ENCODE peak calls at places on chromosomes 3 and 15, in nine cellular contexts. One of them, this sample, is unnamed. For H3K9me3, the result is how much of the 10 kb centered on the place peaks cover.

GRCh38 chr3:53346514-53346913 is 829 bp downstream of the DCP1A start:
- DNase-seq in CD4-positive, CD25-positive, alpha-beta regulatory T cell: no peak
- DNase-seq in heart left ventricle: no peak
- DNase-seq in right cardiac atrium: no peak
- DNase-seq in heart right ventricle: no peak
- DNase-seq in left lung: no peak
- DNase-seq in A549: peak
- DNase-seq in left ventricle myocardium inferior: no peak
- DNase-seq in naive thymus-derived CD4-positive, alpha-beta T cell: no peak
- DNase-seq in this sample: no peak

GRCh38 chr3:194833511-194833910 is 147.8 kb downstream of the FAM43A start:
- DNase-seq in CD4-positive, CD25-positive, alpha-beta regulatory T cell: no peak
- DNase-seq in heart left ventricle: no peak
- DNase-seq in right cardiac atrium: no peak
- DNase-seq in heart right ventricle: no peak
- DNase-seq in left lung: no peak
- DNase-seq in A549: no peak
- DNase-seq in left ventricle myocardium inferior: no peak
- DNase-seq in naive thymus-derived CD4-positive, alpha-beta T cell: no peak
- DNase-seq in this sample: no peak

GRCh38 chr3:13886593-13887129 is 6.8 kb upstream of the WNT7A start:
- DNase-seq in CD4-positive, CD25-positive, alpha-beta regulatory T cell: no peak
- DNase-seq in heart left ventricle: no peak
- DNase-seq in right cardiac atrium: no peak
- DNase-seq in heart right ventricle: no peak
- DNase-seq in left lung: no peak
- DNase-seq in A549: no peak
- DNase-seq in left ventricle myocardium inferior: no peak
- DNase-seq in naive thymus-derived CD4-positive, alpha-beta T cell: no peak
- DNase-seq in this sample: no peak

GRCh38 chr15:60003243-60004018 is 680 bp upstream of the FOXB1 start:
- DNase-seq in CD4-positive, CD25-positive, alpha-beta regulatory T cell: no peak
- DNase-seq in heart left ventricle: no peak
- DNase-seq in right cardiac atrium: no peak
- DNase-seq in heart right ventricle: no peak
- DNase-seq in left lung: no peak
- DNase-seq in A549: no peak
- DNase-seq in left ventricle myocardium inferior: no peak
- DNase-seq in naive thymus-derived CD4-positive, alpha-beta T cell: peak
- DNase-seq in this sample: no peak

GRCh38 chr3:121491683-121492082 is 54.1 kb downstream of the POLQ start:
- DNase-seq in CD4-positive, CD25-positive, alpha-beta regulatory T cell: no peak
- DNase-seq in heart left ventricle: no peak
- DNase-seq in right cardiac atrium: no peak
- DNase-seq in heart right ventricle: no peak
- DNase-seq in left lung: no peak
- DNase-seq in A549: no peak
- DNase-seq in left ventricle myocardium inferior: no peak
- DNase-seq in naive thymus-derived CD4-positive, alpha-beta T cell: no peak
- DNase-seq in this sample: no peak

GRCh38 chr15:85408270-85408746 is 27.9 kb downstream of the AKAP13 start:
- DNase-seq in CD4-positive, CD25-positive, alpha-beta regulatory T cell: no peak
- DNase-seq in heart left ventricle: no peak
- DNase-seq in right cardiac atrium: no peak
- DNase-seq in heart right ventricle: no peak
- DNase-seq in left lung: no peak
- DNase-seq in A549: no peak
- DNase-seq in left ventricle myocardium inferior: no peak
- DNase-seq in naive thymus-derived CD4-positive, alpha-beta T cell: no peak
- DNase-seq in this sample: no peak

GRCh38 chr15:65650312-65651041 is 28.7 kb downstream of the SLC24A1 start:
- DNase-seq in CD4-positive, CD25-positive, alpha-beta regulatory T cell: no peak
- DNase-seq in heart left ventricle: no peak
- DNase-seq in right cardiac atrium: no peak
- DNase-seq in heart right ventricle: no peak
- DNase-seq in left lung: no peak
- DNase-seq in A549: no peak
- DNase-seq in left ventricle myocardium inferior: no peak
- DNase-seq in naive thymus-derived CD4-positive, alpha-beta T cell: no peak
- DNase-seq in this sample: no peak

GRCh38 chr15:98257290-98257689 is 296.8 kb downstream of the ARRDC4 start:
- DNase-seq in CD4-positive, CD25-positive, alpha-beta regulatory T cell: no peak
- DNase-seq in heart left ventricle: no peak
- DNase-seq in right cardiac atrium: no peak
- DNase-seq in heart right ventricle: no peak
- DNase-seq in left lung: no peak
- DNase-seq in A549: no peak
- DNase-seq in left ventricle myocardium inferior: no peak
- DNase-seq in naive thymus-derived CD4-positive, alpha-beta T cell: no peak
- DNase-seq in this sample: no peak

GRCh38 chr3:98733778-98734281 is 29.3 kb upstream of the ST3GAL6 start:
- DNase-seq in CD4-positive, CD25-positive, alpha-beta regulatory T cell: no peak
- DNase-seq in heart left ventricle: no peak
- DNase-seq in right cardiac atrium: no peak
- DNase-seq in heart right ventricle: peak
- DNase-seq in left lung: peak
- DNase-seq in A549: no peak
- DNase-seq in left ventricle myocardium inferior: no peak
- DNase-seq in naive thymus-derived CD4-positive, alpha-beta T cell: no peak
- DNase-seq in this sample: no peak

GRCh38 chr3:36957862-36958686 is 13.2 kb upstream of the TRANK1 start:
- DNase-seq in CD4-positive, CD25-positive, alpha-beta regulatory T cell: no peak
- DNase-seq in heart left ventricle: no peak
- DNase-seq in right cardiac atrium: no peak
- DNase-seq in heart right ventricle: no peak
- DNase-seq in left lung: no peak
- DNase-seq in A549: peak
- DNase-seq in left ventricle myocardium inferior: no peak
- DNase-seq in naive thymus-derived CD4-positive, alpha-beta T cell: no peak
- DNase-seq in this sample: no peak

GRCh38 chr15:78044407-78045155 is 32.9 kb downstream of the TBC1D2B start:
- DNase-seq in CD4-positive, CD25-positive, alpha-beta regulatory T cell: no peak
- DNase-seq in heart left ventricle: no peak
- DNase-seq in right cardiac atrium: no peak
- DNase-seq in heart right ventricle: no peak
- DNase-seq in left lung: no peak
- DNase-seq in A549: no peak
- DNase-seq in left ventricle myocardium inferior: no peak
- DNase-seq in naive thymus-derived CD4-positive, alpha-beta T cell: no peak
- DNase-seq in this sample: peak

GRCh38 chr3:38582316-38582715 is 67.2 kb downstream of the SCN5A start:
- DNase-seq in CD4-positive, CD25-positive, alpha-beta regulatory T cell: no peak
- DNase-seq in heart left ventricle: no peak
- DNase-seq in right cardiac atrium: no peak
- DNase-seq in heart right ventricle: no peak
- DNase-seq in left lung: no peak
- DNase-seq in A549: no peak
- DNase-seq in left ventricle myocardium inferior: no peak
- DNase-seq in naive thymus-derived CD4-positive, alpha-beta T cell: no peak
- DNase-seq in this sample: no peak

GRCh38 chr15:57198654-57199241 is 177.6 kb upstream of the CGNL1 start:
- DNase-seq in CD4-positive, CD25-positive, alpha-beta regulatory T cell: no peak
- DNase-seq in heart left ventricle: no peak
- DNase-seq in right cardiac atrium: no peak
- DNase-seq in heart right ventricle: no peak
- DNase-seq in left lung: no peak
- DNase-seq in A549: no peak
- DNase-seq in left ventricle myocardium inferior: no peak
- DNase-seq in naive thymus-derived CD4-positive, alpha-beta T cell: no peak
- DNase-seq in this sample: no peak

GRCh38 chr3:4757949-4758855 is 221.0 kb upstream of the BHLHE40 start:
- DNase-seq in CD4-positive, CD25-positive, alpha-beta regulatory T cell: no peak
- DNase-seq in heart left ventricle: no peak
- DNase-seq in right cardiac atrium: no peak
- DNase-seq in heart right ventricle: no peak
- DNase-seq in left lung: no peak
- DNase-seq in A549: no peak
- DNase-seq in left ventricle myocardium inferior: no peak
- DNase-seq in naive thymus-derived CD4-positive, alpha-beta T cell: no peak
- DNase-seq in this sample: no peak
- H3K27ac ChIP-seq in CD4-positive, CD25-positive, alpha-beta regulatory T cell: no peak
- H3K27ac ChIP-seq in heart left ventricle: no peak
- H3K27ac ChIP-seq in right cardiac atrium: no peak
- H3K27ac ChIP-seq in heart right ventricle: no peak
- H3K27ac ChIP-seq in left lung: no peak
- H3K27ac ChIP-seq in A549: peak
- H3K27ac ChIP-seq in left ventricle myocardium inferior: no peak
- H3K27ac ChIP-seq in naive thymus-derived CD4-positive, alpha-beta T cell: no peak
- H3K27ac ChIP-seq in this sample: no peak

GRCh38 chr3:138646008-138646407 is 37.4 kb downstream of the FAIM start:
- DNase-seq in CD4-positive, CD25-positive, alpha-beta regulatory T cell: no peak
- DNase-seq in heart left ventricle: no peak
- DNase-seq in right cardiac atrium: no peak
- DNase-seq in heart right ventricle: no peak
- DNase-seq in left lung: no peak
- DNase-seq in A549: no peak
- DNase-seq in left ventricle myocardium inferior: no peak
- DNase-seq in naive thymus-derived CD4-positive, alpha-beta T cell: no peak
- DNase-seq in this sample: no peak
- H3K9me3 ChIP-seq in CD4-positive, CD25-positive, alpha-beta regulatory T cell: under half
- H3K9me3 ChIP-seq in heart left ventricle: under half
- H3K9me3 ChIP-seq in right cardiac atrium: under half
- H3K9me3 ChIP-seq in heart right ventricle: under half
- H3K9me3 ChIP-seq in left lung: under half
- H3K9me3 ChIP-seq in A549: under half
- H3K9me3 ChIP-seq in left ventricle myocardium inferior: half or more
- H3K9me3 ChIP-seq in naive thymus-derived CD4-positive, alpha-beta T cell: under half
- H3K9me3 ChIP-seq in this sample: under half

DNA sequence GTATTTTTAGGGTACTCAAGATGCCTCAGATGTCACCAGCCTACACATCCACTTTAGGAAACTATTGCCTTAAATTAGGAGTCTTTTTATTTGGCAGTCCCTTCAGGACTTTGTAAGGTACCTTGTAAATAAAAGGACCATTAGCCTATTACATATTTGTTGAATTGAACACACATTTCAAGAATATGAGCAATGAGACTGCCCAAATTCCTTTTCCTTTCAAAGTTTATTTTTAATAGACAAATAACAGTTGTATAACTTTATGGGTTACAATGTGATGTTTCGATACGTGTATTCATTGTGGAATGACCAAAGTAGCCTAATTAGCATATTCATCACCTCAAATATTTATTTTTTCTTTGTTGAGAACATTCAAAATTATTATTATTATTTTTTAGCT is 176.7 kb upstream of the PDZRN3 start:
- DNase-seq in CD4-positive, CD25-positive, alpha-beta regulatory T cell: no peak
- DNase-seq in heart left ventricle: no peak
- DNase-seq in right cardiac atrium: no peak
- DNase-seq in heart right ventricle: no peak
- DNase-seq in left lung: no peak
- DNase-seq in A549: no peak
- DNase-seq in left ventricle myocardium inferior: no peak
- DNase-seq in naive thymus-derived CD4-positive, alpha-beta T cell: no peak
- DNase-seq in this sample: no peak
- H3K27ac ChIP-seq in CD4-positive, CD25-positive, alpha-beta regulatory T cell: no peak
- H3K27ac ChIP-seq in heart left ventricle: no peak
- H3K27ac ChIP-seq in right cardiac atrium: no peak
- H3K27ac ChIP-seq in heart right ventricle: no peak
- H3K27ac ChIP-seq in left lung: no peak
- H3K27ac ChIP-seq in A549: no peak
- H3K27ac ChIP-seq in left ventricle myocardium inferior: no peak
- H3K27ac ChIP-seq in naive thymus-derived CD4-positive, alpha-beta T cell: no peak
- H3K27ac ChIP-seq in this sample: no peak

GRCh38 chr3:7821858-7822257 is 679.8 kb upstream of the LMCD1 start:
- DNase-seq in CD4-positive, CD25-positive, alpha-beta regulatory T cell: no peak
- DNase-seq in heart left ventricle: no peak
- DNase-seq in right cardiac atrium: no peak
- DNase-seq in heart right ventricle: no peak
- DNase-seq in left lung: no peak
- DNase-seq in A549: no peak
- DNase-seq in left ventricle myocardium inferior: no peak
- DNase-seq in naive thymus-derived CD4-positive, alpha-beta T cell: no peak
- DNase-seq in this sample: no peak

GRCh38 chr3:7817239-7817638 is 684.4 kb upstream of the LMCD1 start:
- DNase-seq in CD4-positive, CD25-positive, alpha-beta regulatory T cell: no peak
- DNase-seq in heart left ventricle: no peak
- DNase-seq in right cardiac atrium: no peak
- DNase-seq in heart right ventricle: no peak
- DNase-seq in left lung: no peak
- DNase-seq in A549: no peak
- DNase-seq in left ventricle myocardium inferior: no peak
- DNase-seq in naive thymus-derived CD4-positive, alpha-beta T cell: no peak
- DNase-seq in this sample: no peak

GRCh38 chr3:7820969-7821368 is 680.7 kb upstream of the LMCD1 start:
- DNase-seq in CD4-positive, CD25-positive, alpha-beta regulatory T cell: no peak
- DNase-seq in heart left ventricle: no peak
- DNase-seq in right cardiac atrium: no peak
- DNase-seq in heart right ventricle: no peak
- DNase-seq in left lung: no peak
- DNase-seq in A549: no peak
- DNase-seq in left ventricle myocardium inferior: no peak
- DNase-seq in naive thymus-derived CD4-positive, alpha-beta T cell: no peak
- DNase-seq in this sample: no peak
- H3K9me3 ChIP-seq in CD4-positive, CD25-positive, alpha-beta regulatory T cell: under half
- H3K9me3 ChIP-seq in heart left ventricle: under half
- H3K9me3 ChIP-seq in right cardiac atrium: under half
- H3K9me3 ChIP-seq in heart right ventricle: under half
- H3K9me3 ChIP-seq in left lung: under half
- H3K9me3 ChIP-seq in A549: under half
- H3K9me3 ChIP-seq in left ventricle myocardium inferior: half or more
- H3K9me3 ChIP-seq in naive thymus-derived CD4-positive, alpha-beta T cell: under half
- H3K9me3 ChIP-seq in this sample: under half

GRCh38 chr3:2516762-2517441 is 418.2 kb downstream of the CNTN4 start:
- DNase-seq in CD4-positive, CD25-positive, alpha-beta regulatory T cell: no peak
- DNase-seq in heart left ventricle: no peak
- DNase-seq in right cardiac atrium: no peak
- DNase-seq in heart right ventricle: no peak
- DNase-seq in left lung: no peak
- DNase-seq in A549: no peak
- DNase-seq in left ventricle myocardium inferior: no peak
- DNase-seq in naive thymus-derived CD4-positive, alpha-beta T cell: no peak
- DNase-seq in this sample: no peak
- H3K27ac ChIP-seq in CD4-positive, CD25-positive, alpha-beta regulatory T cell: no peak
- H3K27ac ChIP-seq in heart left ventricle: no peak
- H3K27ac ChIP-seq in right cardiac atrium: no peak
- H3K27ac ChIP-seq in heart right ventricle: no peak
- H3K27ac ChIP-seq in left lung: no peak
- H3K27ac ChIP-seq in A549: no peak
- H3K27ac ChIP-seq in left ventricle myocardium inferior: no peak
- H3K27ac ChIP-seq in naive thymus-derived CD4-positive, alpha-beta T cell: no peak
- H3K27ac ChIP-seq in this sample: no peak

This sample was measured in SK-N-MC.